ENCODE peak calls at places on chromosomes 5 and 9, in four cellular contexts. E, B, Q and T are unnamed samples.

GRCh38 chr5:56818409-56819026 is 3.2 kb downstream of the MAP3K1 start:
- DNase-seq in E (no peak), B (no peak), Q (no peak), T (no peak)

GRCh38 chr5:3310551-3311340 is 284.9 kb upstream of the IRX1 start:
- DNase-seq in E (no peak), B (peak), Q (peak), T (peak)

GRCh38 chr9:135456436-135457104 is 23.0 kb upstream of the PPP1R26 start:
- DNase-seq in Q (peak), E (no peak), B (no peak), T (no peak)

GRCh38 chr5:96344678-96345612 is 88.1 kb downstream of the PCSK1 start:
- DNase-seq in E (no peak), Q (no peak), B (peak), T (peak)

GRCh38 chr5:68839019-68839552 is 254.7 kb upstream of the SLC30A5 start:
- DNase-seq in E (peak), B (no peak), Q (no peak), T (no peak)

GRCh38 chr5:171419663-171420428 is 399 bp downstream of the FGF18 start:
- DNase-seq in E (no peak), Q (peak), B (peak), T (no peak)

GRCh38 chr5:170097934-170098333 is 7.8 kb upstream of the FOXI1 start:
- DNase-seq in Q (no peak), E (no peak), B (no peak), T (no peak)

GRCh38 chr9:9563817-9564216 is 1049.0 kb downstream of the PTPRD start:
- DNase-seq in Q (no peak), E (no peak), B (no peak), T (no peak)

GRCh38 chr9:127519301-127520166 is 68.2 kb downstream of the LRSAM1 start:
- DNase-seq in Q (peak), B (no peak), E (no peak), T (peak)

GRCh38 chr5:87233122-87233521 is 34.6 kb upstream of the RASA1 start:
- DNase-seq in Q (no peak), B (no peak), E (no peak), T (no peak)

GRCh38 chr9:37300620-37301368 is 121.7 kb upstream of the GRHPR start:
- DNase-seq in Q (no peak), E (no peak), B (no peak), T (no peak)

GRCh38 chr5:133897431-133897830 is 71.0 kb downstream of the C5orf15 start:
- DNase-seq in E (no peak), B (no peak), Q (no peak), T (no peak)

GRCh38 chr5:122674412-122674811 is 100.5 kb upstream of the SNX2 start:
- DNase-seq in B (no peak), E (no peak), Q (no peak), T (no peak)

GRCh38 chr5:172834570-172835245 is 657 bp downstream of the ERGIC1 start:
- DNase-seq in Q (peak), B (peak), E (no peak), T (no peak)

GRCh38 chr5:147439253-147439652 is 70.6 kb downstream of the DPYSL3 start:
- DNase-seq in Q (no peak), E (no peak), B (no peak), T (no peak)

GRCh38 chr9:130447193-130447816 is 2.5 kb downstream of the ASS1 start:
- DNase-seq in E (no peak), B (no peak), Q (no peak), T (no peak)

GRCh38 chr9:110161940-110162339 is 46.0 kb downstream of the C9orf152 start:
- DNase-seq in B (no peak), Q (no peak), E (no peak), T (no peak)

GRCh38 chr9:70120834-70121510 is 77.3 kb downstream of the MAMDC2 start:
- DNase-seq in Q (peak), E (peak), B (peak), T (peak)

GRCh38 chr5:151805414-151806225 is 33.9 kb downstream of the G3BP1 start:
- DNase-seq in E (no peak), B (no peak), Q (no peak), T (no peak)

GRCh38 chr5:59756373-59757035 is 137.0 kb downstream of the PDE4D start:
- DNase-seq in Q (no peak), E (no peak), B (no peak), T (no peak)

GRCh38 chr9:130857864-130858730 is 23.0 kb downstream of the ABL1 start:
- DNase-seq in E (peak), Q (no peak), B (no peak), T (peak)

GRCh38 chr5:58635416-58635815 is 52.5 kb downstream of the RAB3C start:
- DNase-seq in Q (no peak), B (no peak), E (no peak), T (no peak)

GRCh38 chr5:80082731-80083114 is 47.6 kb downstream of the THBS4 start:
- DNase-seq in E (peak), B (peak), Q (peak), T (peak)

GRCh38 chr9:91782711-91783214 is 167.3 kb downstream of the ROR2 start:
- DNase-seq in E (no peak), Q (peak), B (no peak), T (no peak)

GRCh38 chr5:72036951-72037350 is 70.3 kb upstream of the MAP1B start:
- DNase-seq in E (no peak), B (peak), Q (peak), T (no peak)

GRCh38 chr9:121963542-121963995 is 129.5 kb downstream of the TTLL11 start:
- DNase-seq in E (no peak), Q (no peak), B (no peak), T (no peak)

GRCh38 chr9:86077286-86077685 is 22.1 kb downstream of the GOLM1 start:
- DNase-seq in B (no peak), Q (no peak), E (no peak), T (no peak)

GRCh38 chr9:38198140-38198539 is 129.1 kb upstream of the SHB start:
- DNase-seq in E (no peak), Q (no peak), B (no peak), T (no peak)

GRCh38 chr9:7549261-7549660 is 250.3 kb downstream of the DMAC1 start:
- DNase-seq in Q (peak), B (peak), E (no peak), T (no peak)

GRCh38 chr9:135722365-135722764 is 20.4 kb downstream of the KCNT1 start:
- DNase-seq in B (no peak), E (no peak), Q (no peak), T (no peak)

GRCh38 chr9:95433096-95433852 is 83.5 kb downstream of the PTCH1 start:
- DNase-seq in B (no peak), E (no peak), Q (no peak), T (no peak)

GRCh38 chr9:3768698-3769458 is 243.1 kb upstream of the RFX3 start:
- DNase-seq in Q (no peak), B (no peak), E (no peak), T (peak)

GRCh38 chr5:116372931-116373597 is 201.6 kb downstream of the SEMA6A start:
- DNase-seq in B (no peak), Q (no peak), E (no peak), T (no peak)

GRCh38 chr5:145680744-145681143 is 154.4 kb downstream of the PRELID2 start:
- DNase-seq in E (no peak), Q (no peak), B (no peak), T (no peak)

GRCh38 chr5:91166040-91166807 is 216.9 kb downstream of the ARRDC3 start:
- DNase-seq in B (no peak), Q (no peak), E (no peak), T (no peak)

GRCh38 chr5:44695259-44695658 is 113.5 kb upstream of the MRPS30 start:
- DNase-seq in B (no peak), E (no peak), Q (no peak), T (no peak)
- H3K4me3 ChIP-seq in B (no peak), E (no peak), Q (no peak), T (no peak)

GRCh38 chr9:113590389-113590788 is 126.9 kb downstream of the RGS3 start:
- DNase-seq in B (no peak), Q (no peak), E (no peak), T (no peak)

GRCh38 chr9:113588936-113589335 is 125.4 kb downstream of the RGS3 start:
- DNase-seq in E (no peak), B (no peak), Q (no peak), T (no peak)

GRCh38 chr9:113590991-113591898 is 127.7 kb downstream of the RGS3 start:
- DNase-seq in E (peak), B (peak), Q (peak), T (peak)

GRCh38 chr9:113589407-113589806 is 125.9 kb downstream of the RGS3 start:
- DNase-seq in B (no peak), Q (no peak), E (no peak), T (no peak)

GRCh38 chr9:113589890-113590289 is 126.4 kb downstream of the RGS3 start:
- DNase-seq in E (no peak), B (no peak), Q (no peak), T (no peak)
- TF ChIP-seq CTCF in E (peak), B (peak), Q (peak), T (peak)

GRCh38 chr5:142435410-142436115 is 110.7 kb upstream of the SPRY4 start:
- DNase-seq in Q (peak), E (no peak), B (no peak), T (no peak)
- H3K4me3 ChIP-seq in Q (no peak), E (no peak), B (no peak), T (no peak)

DNA sequence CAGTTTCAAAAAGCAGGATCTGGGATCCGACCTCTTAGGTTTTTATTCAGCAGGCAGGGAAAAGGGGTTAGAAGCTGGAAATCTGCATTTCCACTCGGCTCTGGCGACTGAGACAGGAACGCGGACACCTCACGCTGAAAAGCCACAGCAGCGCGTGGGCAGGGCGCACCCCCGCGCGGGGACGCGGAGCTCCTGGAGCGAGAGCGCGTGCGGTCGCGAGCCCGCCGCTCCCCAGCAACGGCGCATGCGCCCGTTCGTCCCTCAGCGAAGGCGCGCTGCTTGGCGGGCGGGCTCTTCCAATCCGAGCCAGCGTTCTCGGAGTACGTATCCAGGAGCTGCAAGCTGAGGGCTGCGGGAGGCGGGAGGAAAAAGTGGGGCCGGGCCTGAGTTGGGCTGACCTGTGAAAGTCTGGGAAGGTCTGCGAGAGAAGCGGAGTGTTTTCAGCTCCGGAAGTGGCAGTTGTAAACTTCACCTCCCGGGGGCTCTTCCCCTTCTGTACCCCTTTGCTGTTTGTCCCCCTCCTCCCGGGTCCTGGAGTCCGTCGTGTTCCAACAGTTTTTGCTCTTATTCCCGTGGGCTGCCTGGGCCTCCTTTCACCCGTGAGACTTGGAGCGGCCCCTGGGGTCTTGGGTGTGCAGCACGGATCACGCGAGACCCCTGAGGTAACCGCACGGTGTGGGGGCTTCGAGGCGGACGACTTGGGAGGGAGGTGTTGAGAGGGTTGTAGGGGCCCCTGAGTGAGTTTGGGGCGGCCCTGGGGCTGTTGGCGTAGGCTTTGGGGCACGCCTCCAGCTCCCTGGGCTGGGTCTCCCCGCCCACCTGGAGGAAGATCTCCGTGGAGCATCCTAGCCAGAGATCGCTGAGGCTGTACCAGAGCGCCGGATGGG is at the start of gene CCDC171:
- DNase-seq in Q (peak), E (peak), B (peak), T (peak)
- TF ChIP-seq CTCF in Q (peak), E (no peak), B (peak), T (no peak)

GRCh38 chr5:37842048-37842447 is 2.2 kb upstream of the GDNF start:
- DNase-seq in E (no peak), B (no peak), Q (no peak), T (no peak)

GRCh38 chr5:37838933-37839341 is 904 bp downstream of the GDNF start:
- DNase-seq in B (peak), Q (peak), E (no peak), T (no peak)

GRCh38 chr5:37839441-37840035 is 303 bp downstream of the GDNF start:
- DNase-seq in B (peak), E (no peak), Q (peak), T (no peak)

GRCh38 chr5:37841223-37841622 is 1.4 kb upstream of the GDNF start:
- DNase-seq in Q (no peak), E (no peak), B (no peak), T (no peak)

GRCh38 chr5:37840036-37840909 is at the start of gene GDNF:
- DNase-seq in Q (peak), E (no peak), B (peak), T (peak)
- H3K4me3 ChIP-seq in Q (peak), E (peak), B (peak), T (peak)

GRCh38 chr9:15401266-15401665 is 21.4 kb upstream of the SNAPC3 start:
- DNase-seq in E (no peak), Q (no peak), B (no peak), T (no peak)

GRCh38 chr9:15404171-15404570 is 18.5 kb upstream of the SNAPC3 start:
- DNase-seq in B (no peak), Q (no peak), E (no peak), T (no peak)

GRCh38 chr9:15400281-15400941 is 22.3 kb upstream of the SNAPC3 start:
- DNase-seq in E (no peak), Q (no peak), B (no peak), T (no peak)

GRCh38 chr9:15403155-15403554 is 19.5 kb upstream of the SNAPC3 start:
- DNase-seq in Q (peak), E (no peak), B (peak), T (no peak)
- TF ChIP-seq CTCF in Q (peak), E (no peak), B (peak), T (peak)

DNA sequence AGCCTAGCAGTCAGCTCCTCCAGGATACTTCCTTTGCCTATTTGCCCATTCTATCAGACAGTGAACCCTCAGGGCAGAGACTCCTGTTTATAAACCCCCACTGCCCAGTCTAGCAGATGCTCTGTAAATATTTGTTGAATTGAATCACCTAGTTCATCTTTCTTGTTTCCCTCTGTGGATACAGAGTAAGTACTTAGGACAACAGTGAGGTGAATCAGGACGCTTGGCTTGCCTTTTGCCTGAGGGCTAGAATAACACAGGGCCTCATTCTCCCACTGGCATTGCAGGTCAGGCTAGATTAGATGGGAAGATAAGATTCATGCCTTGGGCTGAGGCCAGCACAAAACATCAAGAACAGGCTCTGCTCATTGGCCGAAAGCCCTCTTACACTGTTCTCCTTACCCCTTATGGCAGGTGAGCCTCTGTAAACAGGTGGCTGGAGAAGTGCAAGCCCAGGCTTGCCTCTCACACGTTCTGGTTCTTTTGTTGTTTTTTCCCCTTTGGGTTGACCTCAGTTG is 22.2 kb downstream of the TNFSF8 start:
- DNase-seq in B (no peak), E (no peak), Q (peak), T (no peak)
- H3K4me3 ChIP-seq in B (no peak), E (no peak), Q (peak), T (no peak)

DNA sequence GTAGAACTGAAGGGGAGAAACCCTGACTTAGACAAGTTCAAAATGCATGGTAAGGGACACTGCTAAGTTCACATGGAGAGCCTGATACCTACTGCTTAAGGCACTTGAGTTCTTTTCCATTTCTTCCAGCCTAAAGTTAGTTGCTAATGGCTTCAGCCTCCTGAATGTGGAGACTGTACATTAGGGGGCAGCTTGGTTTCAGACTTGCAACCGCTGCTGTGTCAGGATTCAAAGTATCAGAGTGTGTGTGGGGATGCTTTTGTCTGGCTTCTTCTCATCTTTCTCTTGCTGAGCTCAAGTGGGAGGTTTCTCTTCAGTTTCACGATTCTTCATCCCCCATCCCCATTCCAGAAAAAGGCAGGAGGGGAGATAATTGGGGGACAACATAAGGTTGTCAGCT is 49.4 kb downstream of the ATP10B start:
- DNase-seq in B (peak), Q (no peak), E (no peak), T (no peak)
- TF ChIP-seq CTCF in B (peak), Q (peak), E (no peak), T (no peak)

GRCh38 chr5:124642148-124642547 is 104.3 kb downstream of the ZNF608 start:
- DNase-seq in Q (no peak), B (no peak), E (no peak), T (no peak)
- H3K4me3 ChIP-seq in Q (no peak), B (no peak), E (no peak), T (no peak)